ENCODE peak calls at places on chromosomes 12 and 14, in four cellular contexts. J, B, H and I are unnamed samples.

GRCh38 chr14:99619873-99620834 is 16.1 kb upstream of the CCDC85C start:
- DNase-seq in J (no peak), B (no peak), H (peak), I (peak)

GRCh38 chr12:20342111-20342510 is 26.2 kb upstream of the PDE3A start:
- DNase-seq in J (no peak), B (peak), H (peak), I (no peak)

GRCh38 chr12:86256169-86256568 is at the start of gene MGAT4C:
- DNase-seq in J (no peak), B (no peak), H (no peak), I (peak)

GRCh38 chr14:58243790-58244555 is 670 bp upstream of the PSMA3 start:
- DNase-seq in J (no peak), B (peak), H (peak), I (peak)

GRCh38 chr12:132474237-132474741 is 15.7 kb upstream of the FBRSL1 start:
- DNase-seq in J (no peak), B (no peak), H (no peak), I (no peak)

GRCh38 chr14:45558183-45558582 is 305.2 kb upstream of the MIS18BP1 start:
- DNase-seq in J (no peak), B (no peak), H (no peak), I (no peak)

GRCh38 chr12:104201238-104202001 is 14.2 kb upstream of the TXNRD1 start:
- DNase-seq in J (no peak), B (peak), H (peak), I (peak)

GRCh38 chr14:21136024-21136423 is 19.8 kb downstream of the OR5AU1 start:
- DNase-seq in J (no peak), B (no peak), H (peak), I (peak)

GRCh38 chr12:83505586-83505985 is 818.9 kb downstream of the TMTC2 start:
- DNase-seq in J (no peak), B (no peak), H (no peak), I (no peak)

GRCh38 chr12:2687058-2687457 is 107.7 kb upstream of the FKBP4 start:
- DNase-seq in J (no peak), B (no peak), H (no peak), I (no peak)

GRCh38 chr12:25759752-25760151 is 198.7 kb upstream of the RASSF8 start:
- DNase-seq in J (no peak), B (no peak), H (peak), I (no peak)

GRCh38 chr12:98738539-98738938 is 93.4 kb downstream of the APAF1 start:
- DNase-seq in J (no peak), B (no peak), H (no peak), I (no peak)

GRCh38 chr14:54890794-54891193 is 11.8 kb downstream of the GCH1 start:
- DNase-seq in J (no peak), B (no peak), H (no peak), I (no peak)

GRCh38 chr14:66225337-66225736 is 260.8 kb upstream of the CCDC196 start:
- DNase-seq in J (no peak), B (no peak), H (no peak), I (no peak)

GRCh38 chr14:76201162-76201561 is 49.4 kb downstream of the GPATCH2L start:
- DNase-seq in J (no peak), B (peak), H (peak), I (peak)

GRCh38 chr12:6963016-6963731 is 7.3 kb downstream of the PHB2 start:
- DNase-seq in J (peak), B (no peak), H (no peak), I (no peak)

GRCh38 chr12:89504560-89505346 is 19.8 kb downstream of the GALNT4 start:
- DNase-seq in J (no peak), B (no peak), H (no peak), I (no peak)

GRCh38 chr12:6052940-6053329 is 71.5 kb downstream of the VWF start:
- DNase-seq in J (no peak), B (no peak), H (peak), I (no peak)

GRCh38 chr12:19066471-19067001 is 63.0 kb upstream of the PLEKHA5 start:
- DNase-seq in J (no peak), B (no peak), H (no peak), I (no peak)

GRCh38 chr14:97571861-97572555 is 774.8 kb downstream of the VRK1 start:
- DNase-seq in J (no peak), B (no peak), H (no peak), I (no peak)

GRCh38 chr12:2559931-2560715 is 234.6 kb upstream of the FKBP4 start:
- DNase-seq in J (no peak), B (peak), H (no peak), I (no peak)

GRCh38 chr14:35480119-35480769 is 53.7 kb upstream of the INSM2 start:
- DNase-seq in J (no peak), B (no peak), H (peak), I (no peak)

GRCh38 chr12:8605057-8605456 is 7.6 kb downstream of the AICDA start:
- DNase-seq in J (no peak), B (no peak), H (no peak), I (no peak)

GRCh38 chr12:55019784-55020183 is at the start of gene NEUROD4:
- DNase-seq in J (no peak), B (peak), H (peak), I (peak)

GRCh38 chr12:1046727-1047126 is 55.7 kb downstream of the ERC1 start:
- DNase-seq in J (no peak), B (no peak), H (no peak), I (no peak)

GRCh38 chr14:32478027-32478426 is 148.9 kb downstream of the AKAP6 start:
- DNase-seq in J (no peak), B (peak), H (peak), I (no peak)

GRCh38 chr12:82182601-82183000 is 175.6 kb downstream of the CCDC59 start:
- DNase-seq in J (no peak), B (no peak), H (no peak), I (peak)

GRCh38 chr14:34301107-34301734 is 160.8 kb downstream of the SPTSSA start:
- DNase-seq in J (no peak), B (no peak), H (peak), I (peak)

GRCh38 chr14:102723650-102724049 is 53.6 kb upstream of the TRAF3 start:
- DNase-seq in J (no peak), B (no peak), H (no peak), I (no peak)

GRCh38 chr12:38588618-38589309 is 272.2 kb downstream of the ALG10B start:
- DNase-seq in J (no peak), B (no peak), H (no peak), I (no peak)